ENCODE peak calls at places on chromosomes 16 and 17, in ten cellular contexts. P is effector memory CD4-positive, alpha-beta T cell; X is aorta; L is sigmoid colon; G is K562; J is SJCRH30; Q is HCT116; Y is dorsolateral prefrontal cortex; N is MM.1S; D is OCI-LY7. M is an unnamed sample.
A peak's percentile ranks its signal among the peaks of the same experiment; 100 is the strongest.

GRCh38 chr16:24871891-24872290 is 26.1 kb downstream of the SLC5A11 start:
- DNase-seq in P (no peak), X (no peak), L (peak; percentile 2), G (no peak), J (no peak), Q (no peak), Y (no peak), N (no peak), D (no peak), M (no peak)

GRCh38 chr17:63838586-63839184 is 3.8 kb downstream of the SMARCD2 start:
- DNase-seq in P (no peak), X (peak; percentile 95), L (peak; percentile 99), G (no peak), J (no peak), Q (no peak), Y (peak; percentile 90), N (no peak), D (no peak), M (no peak)

GRCh38 chr17:10210151-10210574 is 11.8 kb upstream of the GAS7 start:
- DNase-seq in P (no peak), X (peak; percentile 51), L (no peak), G (no peak), J (no peak), Q (no peak), Y (no peak), N (no peak), D (no peak), M (no peak)

GRCh38 chr16:70254095-70254964 is 2.6 kb upstream of the EXOSC6 start:
- DNase-seq in P (no peak), X (no peak), L (no peak), G (no peak), J (no peak), Q (no peak), Y (no peak), N (no peak), D (no peak), M (no peak)

GRCh38 chr17:80473701-80474100 is 2.7 kb downstream of the NPTX1 start:
- DNase-seq in P (no peak), X (no peak), L (no peak), G (no peak), J (no peak), Q (no peak), Y (no peak), N (no peak), D (no peak), M (no peak)

GRCh38 chr16:22297114-22297870 is at the start of gene POLR3E:
- DNase-seq in P (peak; percentile 99), X (peak; percentile 100), L (peak; percentile 99), G (peak; percentile 99), J (peak; percentile 98), Q (peak; percentile 93), Y (peak; percentile 98), N (peak; percentile 98), D (peak; percentile 97), M (peak; percentile 99)

GRCh38 chr17:32621612-32622312 is 135.0 kb downstream of the CDK5R1 start:
- DNase-seq in P (no peak), X (no peak), L (no peak), G (peak; percentile 18), J (peak; percentile 22), Q (no peak), Y (no peak), N (no peak), D (no peak), M (no peak)

GRCh38 chr16:12526521-12526920 is 277.2 kb downstream of the CPPED1 start:
- DNase-seq in P (no peak), X (peak; percentile 44), L (no peak), G (no peak), J (no peak), Q (no peak), Y (no peak), N (no peak), D (no peak), M (no peak)

GRCh38 chr16:77398495-77398894 is 36.3 kb downstream of the ADAMTS18 start:
- DNase-seq in P (no peak), X (no peak), L (no peak), G (no peak), J (no peak), Q (no peak), Y (no peak), N (no peak), D (no peak), M (no peak)

DNA sequence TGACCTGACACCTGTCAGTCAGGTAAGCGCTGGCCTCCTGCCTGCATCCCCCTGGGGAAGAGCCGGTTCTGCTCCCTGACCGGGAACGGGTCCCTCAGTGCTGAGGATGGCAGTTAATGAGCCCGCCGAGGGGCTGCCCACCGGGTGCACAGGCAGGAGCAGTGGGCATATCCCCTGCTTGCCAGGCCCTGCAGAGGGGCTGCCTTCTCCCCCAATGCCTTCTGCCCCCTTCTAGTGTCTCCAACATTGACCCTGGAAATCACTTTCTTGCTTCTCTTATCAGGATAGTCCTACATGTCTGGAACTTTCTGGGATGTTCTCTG is 388.5 kb downstream of the SEC14L1 start:
- DNase-seq in P (no peak), X (no peak), L (no peak), G (no peak), J (no peak), Q (no peak), Y (no peak), N (no peak), D (no peak), M (no peak)
- H3K27ac ChIP-seq in P (no peak overlapping the region), X (no peak overlapping the region), L (no peak overlapping the region), G (no peak overlapping the region), J (no peak overlapping the region), Q (no peak overlapping the region), Y (peak overlapping the region; percentile 86), N (no peak overlapping the region), D (no peak overlapping the region), M (no peak overlapping the region)

GRCh38 chr16:81645303-81645702 is 133.8 kb upstream of the PLCG2 start:
- DNase-seq in P (no peak), X (no peak), L (peak; percentile 96), G (no peak), J (peak; percentile 68), Q (no peak), Y (peak; percentile 70), N (no peak), D (no peak), M (no peak)
- H3K27ac ChIP-seq in P (no peak overlapping the region), X (no peak overlapping the region), L (peak overlapping the region; percentile 71), G (no peak overlapping the region), J (no peak overlapping the region), Q (no peak overlapping the region), Y (no peak overlapping the region), N (no peak overlapping the region), D (no peak overlapping the region), M (no peak overlapping the region)

DNA sequence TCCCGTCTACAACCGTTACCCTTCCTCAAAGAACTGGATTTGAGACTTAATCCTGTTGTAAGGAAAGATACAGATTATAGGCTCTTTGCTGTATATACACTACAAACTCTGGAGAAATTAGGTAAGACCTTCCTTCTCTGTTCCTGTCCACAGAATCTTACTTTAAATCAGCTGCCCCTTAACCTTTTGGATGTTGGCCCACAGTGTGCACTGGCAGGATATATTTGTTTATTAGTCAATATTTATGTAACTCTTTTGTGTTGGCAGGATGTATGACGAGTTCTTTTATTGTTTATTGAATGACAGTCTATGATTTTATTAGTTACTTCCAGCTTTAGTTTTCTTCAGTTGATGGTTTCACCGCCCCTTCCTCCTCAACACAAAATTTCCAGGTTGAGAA is 19.7 kb downstream of the LRRC36 start:
- DNase-seq in P (no peak), X (no peak), L (no peak), G (no peak), J (no peak), Q (no peak), Y (no peak), N (no peak), D (no peak), M (no peak)
- H3K27ac ChIP-seq in P (no peak overlapping the region), X (no peak overlapping the region), L (no peak overlapping the region), G (no peak overlapping the region), J (no peak overlapping the region), Q (no peak overlapping the region), Y (no peak overlapping the region), N (no peak overlapping the region), D (no peak overlapping the region), M (no peak overlapping the region)

GRCh38 chr16:2511996-2512919 is 1.5 kb upstream of the ATP6V0C start:
- DNase-seq in P (no peak), X (no peak), L (peak; percentile 69), G (peak; percentile 57), J (no peak), Q (no peak), Y (no peak), N (no peak), D (no peak), M (no peak)
- H3K27ac ChIP-seq in P (no peak overlapping the region), X (no peak overlapping the region), L (peak overlapping the region; percentile 99), G (peak overlapping the region; percentile 61), J (no peak overlapping the region), Q (peak overlapping the region; percentile 98), Y (peak overlapping the region; percentile 99), N (peak overlapping the region; percentile 84), D (peak overlapping the region; percentile 80), M (no peak overlapping the region)

GRCh38 chr17:19343256-19343630 is 19.3 kb downstream of the B9D1 start:
- DNase-seq in P (no peak), X (no peak), L (peak; percentile 60), G (no peak), J (no peak), Q (no peak), Y (peak; percentile 25), N (no peak), D (no peak), M (no peak)
- H3K27ac ChIP-seq in P (no peak overlapping the region), X (no peak overlapping the region), L (no peak overlapping the region), G (no peak overlapping the region), J (no peak overlapping the region), Q (no peak overlapping the region), Y (peak overlapping the region; percentile 42), N (no peak overlapping the region), D (no peak overlapping the region), M (no peak overlapping the region)

DNA sequence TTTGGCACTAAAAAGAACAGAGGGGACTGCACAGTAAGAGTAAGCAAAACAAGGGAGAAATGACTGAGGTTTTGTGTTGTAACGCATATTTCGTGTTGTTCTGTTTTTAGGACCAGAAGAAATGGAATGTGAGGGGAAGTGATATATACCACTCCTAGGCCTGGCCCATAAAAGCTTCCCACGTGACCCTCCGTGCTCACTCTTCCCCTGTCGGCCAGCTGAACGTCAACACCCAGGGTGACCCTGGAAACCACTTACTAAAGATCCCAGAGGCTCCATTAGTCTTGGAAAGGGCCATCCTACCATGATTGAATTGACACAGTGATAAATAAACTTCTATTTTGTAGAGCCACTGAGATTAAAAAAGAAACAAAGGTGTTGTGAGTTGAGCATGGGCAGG is 79.8 kb downstream of the HELZ start:
- DNase-seq in P (no peak), X (no peak), L (peak; percentile 69), G (no peak), J (no peak), Q (no peak), Y (no peak), N (no peak), D (no peak), M (no peak)
- H3K27ac ChIP-seq in P (no peak overlapping the region), X (no peak overlapping the region), L (no peak overlapping the region), G (no peak overlapping the region), J (no peak overlapping the region), Q (no peak overlapping the region), Y (peak overlapping the region; percentile 31), N (no peak overlapping the region), D (no peak overlapping the region), M (no peak overlapping the region)